ENCODE peak calls at places on chromosomes 11 and 22, in eight cellular contexts. Q, H, A, T, F, K, S and Y are unnamed samples.

GRCh38 chr11:77030834-77031414 is 3.3 kb upstream of the B3GNT6 start:
- DNase-seq in Q (no peak), H (no peak), A (no peak), T (no peak), F (no peak), K (no peak), S (no peak), Y (no peak)

GRCh38 chr11:109422755-109423113 is 744 bp downstream of the C11orf87 start:
- DNase-seq in Q (no peak), H (no peak), A (peak), T (peak), F (peak), K (no peak), S (no peak), Y (no peak)

GRCh38 chr11:113161671-113162589 is 152.5 kb upstream of the TTC12 start:
- DNase-seq in Q (no peak), H (no peak), A (peak), T (no peak), F (peak), K (no peak), S (peak), Y (peak)

GRCh38 chr22:38863531-38864131 is 8.4 kb downstream of the CBX6 start:
- DNase-seq in Q (no peak), H (no peak), A (no peak), T (peak), F (no peak), K (no peak), S (no peak), Y (no peak)

GRCh38 chr11:109037856-109038780 is 373.2 kb downstream of the DDX10 start:
- DNase-seq in Q (no peak), H (no peak), A (no peak), T (no peak), F (peak), K (no peak), S (peak), Y (no peak)

GRCh38 chr22:49090853-49091135 is 736.9 kb downstream of the BRD1 start:
- DNase-seq in Q (no peak), H (no peak), A (no peak), T (no peak), F (no peak), K (no peak), S (no peak), Y (no peak)

GRCh38 chr11:1205121-1205986 is 17.5 kb upstream of the MUC5B start:
- DNase-seq in Q (no peak), H (peak), A (no peak), T (peak), F (no peak), K (no peak), S (no peak), Y (no peak)

GRCh38 chr11:74092425-74092824 is 78.4 kb downstream of the C2CD3 start:
- DNase-seq in Q (no peak), H (no peak), A (no peak), T (no peak), F (no peak), K (no peak), S (no peak), Y (no peak)

GRCh38 chr11:66150140-66150539 is 80.1 kb downstream of the PACS1 start:
- DNase-seq in Q (no peak), H (no peak), A (no peak), T (no peak), F (no peak), K (no peak), S (peak), Y (no peak)

GRCh38 chr11:106473089-106473722 is 395.7 kb downstream of the AASDHPPT start:
- DNase-seq in Q (no peak), H (no peak), A (no peak), T (no peak), F (no peak), K (no peak), S (no peak), Y (no peak)

GRCh38 chr11:12275818-12276217 is 101.6 kb upstream of the PARVA start:
- DNase-seq in Q (no peak), H (no peak), A (no peak), T (peak), F (no peak), K (no peak), S (peak), Y (no peak)

GRCh38 chr11:47186076-47186936 is at the start of gene PACSIN3:
- DNase-seq in Q (peak), H (no peak), A (peak), T (peak), F (peak), K (peak), S (peak), Y (peak)

GRCh38 chr11:71268706-71269321 is 16.4 kb upstream of the SHANK2 start:
- DNase-seq in Q (no peak), H (no peak), A (no peak), T (no peak), F (no peak), K (no peak), S (no peak), Y (no peak)

GRCh38 chr11:120057595-120058581 is 80.0 kb downstream of the TRIM29 start:
- DNase-seq in Q (no peak), H (no peak), A (no peak), T (no peak), F (peak), K (peak), S (no peak), Y (no peak)

GRCh38 chr11:64794526-64794925 is 8.5 kb downstream of the MAP4K2 start:
- DNase-seq in Q (no peak), H (no peak), A (no peak), T (peak), F (no peak), K (no peak), S (no peak), Y (no peak)

GRCh38 chr11:14894657-14895598 is 2.9 kb upstream of the CYP2R1 start:
- DNase-seq in Q (no peak), H (peak), A (no peak), T (peak), F (no peak), K (peak), S (peak), Y (no peak)

GRCh38 chr11:2518112-2518982 is 73.5 kb downstream of the KCNQ1 start:
- DNase-seq in Q (no peak), H (no peak), A (no peak), T (peak), F (no peak), K (no peak), S (no peak), Y (peak)

GRCh38 chr11:86668929-86669328 is 3.5 kb downstream of the ME3 start:
- DNase-seq in Q (no peak), H (no peak), A (no peak), T (no peak), F (no peak), K (no peak), S (no peak), Y (no peak)

GRCh38 chr11:126543691-126544090 is 188.2 kb downstream of the ST3GAL4 start:
- DNase-seq in Q (no peak), H (no peak), A (no peak), T (no peak), F (peak), K (no peak), S (no peak), Y (peak)

GRCh38 chr11:118476676-118477075 is 40.4 kb downstream of the KMT2A start:
- DNase-seq in Q (no peak), H (no peak), A (no peak), T (no peak), F (no peak), K (no peak), S (no peak), Y (no peak)

GRCh38 chr11:44886765-44887164 is 63.9 kb downstream of the TP53I11 start:
- DNase-seq in Q (no peak), H (no peak), A (no peak), T (no peak), F (peak), K (peak), S (peak), Y (no peak)

GRCh38 chr22:35572552-35572951 is 31.9 kb downstream of the RASD2 start:
- DNase-seq in Q (no peak), H (no peak), A (no peak), T (no peak), F (no peak), K (no peak), S (no peak), Y (no peak)

GRCh38 chr11:43583548-43583947 is 97.0 kb upstream of the HSD17B12 start:
- DNase-seq in Q (no peak), H (no peak), A (no peak), T (no peak), F (no peak), K (no peak), S (no peak), Y (no peak)

GRCh38 chr11:72627594-72628281 is 46.5 kb downstream of the PDE2A start:
- DNase-seq in Q (no peak), H (peak), A (no peak), T (no peak), F (no peak), K (no peak), S (no peak), Y (no peak)

GRCh38 chr11:85444479-85444878 is 182.7 kb downstream of the DLG2 start:
- DNase-seq in Q (no peak), H (no peak), A (no peak), T (no peak), F (no peak), K (no peak), S (no peak), Y (no peak)

GRCh38 chr11:35491231-35491871 is 34.1 kb downstream of the PAMR1 start:
- DNase-seq in Q (no peak), H (no peak), A (no peak), T (no peak), F (peak), K (peak), S (no peak), Y (no peak)

GRCh38 chr22:48602805-48603518 is 1224.7 kb downstream of the BRD1 start:
- DNase-seq in Q (no peak), H (no peak), A (no peak), T (no peak), F (no peak), K (no peak), S (no peak), Y (no peak)

GRCh38 chr11:2269601-2270321 is 627 bp downstream of the ASCL2 start:
- DNase-seq in Q (peak), H (peak), A (peak), T (peak), F (peak), K (peak), S (peak), Y (peak)

GRCh38 chr11:22130462-22131053 is 62.3 kb upstream of the ANO5 start:
- DNase-seq in Q (no peak), H (no peak), A (peak), T (no peak), F (peak), K (peak), S (no peak), Y (no peak)

GRCh38 chr11:73350908-73351636 is 25.1 kb upstream of the RELT start:
- DNase-seq in Q (peak), H (no peak), A (peak), T (no peak), F (peak), K (peak), S (peak), Y (peak)

GRCh38 chr11:28343304-28344233 is 235.4 kb downstream of the METTL15 start:
- DNase-seq in Q (no peak), H (no peak), A (no peak), T (no peak), F (peak), K (peak), S (peak), Y (no peak)